ENCODE peak calls at places on chromosome 4, in four cellular contexts. U is transverse colon, D is thoracic aorta, A is HCT116. O is an unnamed sample.

GRCh38 chr4:98203406-98204235 is 57.6 kb upstream of the RAP1GDS1 start:
- DNase-seq in A (no peak), U (no peak), D (no peak), O (no peak)

GRCh38 chr4:8314691-8315255 is 45.2 kb downstream of the HTRA3 start:
- DNase-seq in A (no peak), U (no peak), D (no peak), O (no peak)

GRCh38 chr4:123889376-123889945 is 492.9 kb downstream of the SPRY1 start:
- DNase-seq in U (no peak), A (no peak), D (no peak), O (no peak)

GRCh38 chr4:139606600-139607301 is 50.7 kb upstream of the SETD7 start:
- DNase-seq in U (no peak), A (no peak), D (no peak), O (no peak)

GRCh38 chr4:128279624-128280225 is 7.9 kb downstream of the PGRMC2 start:
- DNase-seq in A (no peak), U (no peak), D (no peak), O (no peak)

GRCh38 chr4:47373174-47373573 is 90.3 kb downstream of the COMMD8 start:
- DNase-seq in D (no peak), U (no peak), A (no peak), O (no peak)

GRCh38 chr4:2822461-2823300 is 21.0 kb upstream of the ADD1 start:
- DNase-seq in U (no peak), D (no peak), A (no peak), O (no peak)

GRCh38 chr4:8641256-8641655 is 48.7 kb downstream of the CPZ start:
- DNase-seq in A (no peak), U (no peak), D (no peak), O (no peak)

GRCh38 chr4:40763228-40763716 is 13.5 kb downstream of the NSUN7 start:
- DNase-seq in U (no peak), D (no peak), A (peak), O (no peak)

GRCh38 chr4:58265734-58266133 is 1155.5 kb upstream of the IGFBP7 start:
- DNase-seq in U (no peak), A (no peak), D (no peak), O (no peak)

GRCh38 chr4:25703731-25704388 is 48.2 kb downstream of the SLC34A2 start:
- DNase-seq in A (no peak), D (no peak), U (no peak), O (no peak)

GRCh38 chr4:5021546-5021945 is 2.3 kb upstream of the CYTL1 start:
- DNase-seq in A (no peak), D (no peak), U (no peak), O (no peak)

GRCh38 chr4:144584428-144584827 is 61.5 kb upstream of the HHIP start:
- DNase-seq in A (no peak), U (no peak), D (no peak), O (no peak)

GRCh38 chr4:164866817-164867490 is 10.0 kb upstream of the APELA start:
- DNase-seq in U (no peak), D (no peak), A (no peak), O (no peak)

GRCh38 chr4:129561886-129562285 is 465.9 kb downstream of the C4orf33 start:
- DNase-seq in A (no peak), D (no peak), U (no peak), O (no peak)

GRCh38 chr4:15779336-15779735 is 1.2 kb downstream of the CD38 start:
- DNase-seq in U (peak), A (no peak), D (no peak), O (no peak)

GRCh38 chr4:73891739-73892405 is 22.7 kb downstream of the CXCL1 start:
- DNase-seq in D (no peak), U (no peak), A (no peak), O (no peak)

GRCh38 chr4:178423366-178423765 is 981.1 kb upstream of the AGA start:
- DNase-seq in A (no peak), D (no peak), U (no peak), O (no peak)
- H3K27ac ChIP-seq in A (no peak), D (no peak), U (no peak), O (no peak)

GRCh38 chr4:113050361-113050760 is 908 bp downstream of the ANK2 start:
- DNase-seq in A (no peak), U (no peak), D (no peak), O (no peak)
- H3K27ac ChIP-seq in A (no peak), U (no peak), D (no peak), O (no peak)

DNA sequence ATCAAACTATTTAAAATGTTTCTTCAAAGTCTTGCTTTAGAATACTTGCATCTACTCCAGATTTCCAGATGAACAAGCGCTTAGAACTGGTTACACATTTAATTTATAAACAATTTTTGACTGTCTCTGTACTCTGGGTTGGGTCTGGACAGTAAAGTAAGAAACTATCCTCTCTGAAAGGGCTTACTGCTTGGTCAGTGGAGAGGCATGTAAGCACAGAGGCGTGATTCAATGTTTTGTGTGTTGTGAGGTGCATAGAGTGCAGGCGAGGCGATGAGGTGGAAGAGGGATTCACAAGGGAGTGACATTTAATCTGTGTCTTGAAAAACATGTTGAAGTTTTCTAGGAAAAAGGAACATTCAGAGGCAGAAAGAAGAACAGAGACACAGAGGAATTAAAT is 231.4 kb downstream of the VEGFC start:
- DNase-seq in U (no peak), A (no peak), D (no peak), O (no peak)
- H3K27ac ChIP-seq in U (no peak), A (no peak), D (no peak), O (no peak)

DNA sequence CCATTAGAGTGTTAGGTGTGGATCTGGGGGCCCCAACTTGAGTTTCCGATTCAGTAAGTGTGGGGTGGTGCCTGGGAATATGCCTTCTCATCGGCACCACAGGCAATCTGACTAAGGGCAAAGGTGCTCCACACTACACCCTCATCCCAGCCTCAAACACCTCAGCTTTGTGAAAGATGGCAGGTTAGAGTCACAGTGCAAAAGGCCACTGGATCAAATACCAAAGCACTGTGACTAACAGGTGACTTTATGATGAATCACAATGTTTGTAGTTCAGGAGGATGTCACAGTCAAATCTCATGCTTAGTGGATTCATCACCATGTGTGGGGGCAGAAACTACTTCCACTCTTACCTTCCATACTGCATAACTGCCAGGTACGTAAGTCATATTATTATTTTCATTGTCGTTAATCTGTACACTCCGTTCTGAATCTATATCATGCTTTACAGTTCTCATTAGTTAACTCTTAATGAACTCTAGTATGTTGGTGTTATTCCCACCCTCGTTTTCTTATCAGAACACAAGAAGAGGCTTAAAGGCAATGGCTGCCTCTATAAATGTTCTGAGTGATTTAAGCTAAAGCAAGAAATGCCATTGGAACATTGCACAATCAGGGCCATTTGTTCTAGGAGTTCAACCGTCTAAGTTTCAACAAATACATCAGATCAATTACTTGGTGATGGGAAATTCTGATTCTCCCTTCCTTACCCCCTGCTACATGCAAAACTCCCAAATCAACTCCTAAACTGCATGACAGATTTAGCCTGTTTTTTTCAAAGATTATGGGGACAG is 50.2 kb downstream of the PRKG2 start:
- DNase-seq in U (peak), D (no peak), A (peak), O (peak)
- H3K27ac ChIP-seq in U (peak), D (no peak), A (peak), O (peak)

GRCh38 chr4:142168181-142168580 is 531.8 kb downstream of the IL15 start:
- DNase-seq in D (no peak), U (no peak), A (no peak), O (no peak)
- H3K27ac ChIP-seq in D (no peak), U (no peak), A (no peak), O (no peak)